ENCODE peak calls at places on chromosomes 4 and X, in four cellular contexts. B is left lung, Y is SK-N-SH, J is GM12878. F is an unnamed sample.

GRCh38 chr4:53365121-53365485 is 758 bp downstream of the SCFD2 start:
- DNase-seq in B (no peak), Y (peak; percentile 50), J (no peak), F (no peak)

GRCh38 chr4:4289930-4290850 is at the start of the genes LYAR and ZBTB49:
- DNase-seq in B (peak; percentile 94), Y (peak; percentile 97), J (peak; percentile 69), F (peak; percentile 94)

GRCh38 chrX:103831342-103831802 is 685 bp downstream of the RAB9B start:
- DNase-seq in B (no peak), Y (peak; percentile 16), J (no peak), F (peak; percentile 54)

GRCh38 chr4:8651661-8652180 is 59.2 kb downstream of the CPZ start:
- DNase-seq in B (no peak), Y (no peak), J (no peak), F (no peak)

GRCh38 chr4:70240192-70240591 is 2.2 kb upstream of the CSN3 start:
- DNase-seq in B (no peak), Y (no peak), J (no peak), F (no peak)

GRCh38 chr4:118289794-118290193 is 63.0 kb downstream of the PRSS12 start:
- DNase-seq in B (no peak), Y (no peak), J (no peak), F (no peak)

GRCh38 chrX:51459125-51459524 is 37.3 kb downstream of the NUDT11 start:
- DNase-seq in B (no peak), Y (no peak), J (no peak), F (no peak)

GRCh38 chrX:34300871-34301270 is 168.8 kb upstream of the FAM47A start:
- DNase-seq in B (no peak), Y (peak; percentile 13), J (no peak), F (no peak)

GRCh38 chr4:39062499-39062898 is 467 bp downstream of the KLHL5 start:
- DNase-seq in B (no peak), Y (peak; percentile 28), J (no peak), F (no peak)

GRCh38 chr4:76197971-76198410 is 15.6 kb downstream of the SCARB2 start:
- DNase-seq in B (peak; percentile 76), Y (peak; percentile 58), J (no peak), F (no peak)

GRCh38 chrX:49155243-49155899 is 7.2 kb upstream of the MAGIX start:
- DNase-seq in B (peak; percentile 66), Y (no peak), J (no peak), F (peak; percentile 29)

GRCh38 chr4:152988721-152989553 is 52.8 kb downstream of the FHDC1 start:
- DNase-seq in B (no peak), Y (no peak), J (no peak), F (no peak)

GRCh38 chrX:150303386-150304097 is 59.6 kb upstream of the MAMLD1 start:
- DNase-seq in B (no peak), Y (no peak), J (no peak), F (no peak)

GRCh38 chr4:143183513-143184216 is 1.1 kb upstream of the USP38 start:
- DNase-seq in B (no peak), Y (no peak), J (no peak), F (no peak)
- H3K4me3 ChIP-seq in B (peak overlapping the region; percentile 90), Y (peak overlapping the region; percentile 90), J (peak overlapping the region; percentile 87), F (peak overlapping the region; percentile 60)

DNA sequence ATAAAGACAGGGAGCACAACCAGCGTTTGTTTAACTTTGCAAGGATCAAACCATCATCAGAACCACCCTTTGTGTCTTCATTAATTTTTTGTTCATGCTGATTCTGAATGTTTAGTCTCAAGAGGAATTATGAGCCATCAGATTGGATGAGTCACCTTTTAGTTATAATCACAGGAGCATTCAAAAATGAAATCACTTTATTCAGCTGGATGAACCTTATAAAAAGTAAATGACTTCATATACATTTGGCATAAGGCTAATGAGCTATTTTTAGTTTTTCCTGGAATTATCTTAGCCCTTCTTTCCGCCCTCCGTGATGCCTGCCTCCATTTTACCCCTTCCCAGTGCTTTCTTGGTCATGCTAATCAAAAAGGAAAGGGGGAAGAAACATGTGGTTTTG is 103.6 kb downstream of the SORBS2 start:
- DNase-seq in B (no peak), Y (no peak), J (no peak), F (no peak)
- H3K27ac ChIP-seq in B (no peak overlapping the region), Y (peak overlapping the region; percentile 72), J (no peak overlapping the region), F (peak overlapping the region; percentile 65)

DNA sequence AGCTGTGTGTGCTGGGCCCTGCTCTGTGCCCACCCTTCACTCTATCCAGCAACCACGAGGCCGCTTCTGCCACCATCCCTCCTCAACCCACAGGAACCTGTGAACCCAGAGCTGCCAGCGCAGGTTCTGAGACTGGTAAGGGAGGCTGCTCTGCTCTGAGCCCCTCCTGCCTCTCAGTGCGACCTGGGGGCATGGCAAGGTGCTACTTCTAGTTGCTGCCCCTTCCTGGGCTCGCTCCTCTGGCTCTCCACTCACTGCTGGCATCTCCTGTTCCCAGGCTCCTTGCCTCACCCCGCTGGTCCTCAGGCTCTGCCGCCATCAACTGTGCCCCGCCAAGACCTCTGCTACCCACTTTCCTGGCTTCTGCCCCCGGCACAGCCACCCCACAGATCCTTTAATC is 39.3 kb downstream of the RNF212 start:
- DNase-seq in B (no peak), Y (no peak), J (no peak), F (no peak)
- H3K27me3 ChIP-seq in B (no peaks in the 10 kb centered on the region), Y (peaks cover 38% of the 10 kb centered on the region), J (no peaks in the 10 kb centered on the region), F (peaks cover 29% of the 10 kb centered on the region)

GRCh38 chrX:46333550-46333949 is 211.7 kb downstream of the ZNF674 start:
- DNase-seq in B (no peak), Y (no peak), J (no peak), F (no peak)
- H3K4me3 ChIP-seq in B (no peak overlapping the region), Y (no peak overlapping the region), J (no peak overlapping the region), F (no peak overlapping the region)

DNA sequence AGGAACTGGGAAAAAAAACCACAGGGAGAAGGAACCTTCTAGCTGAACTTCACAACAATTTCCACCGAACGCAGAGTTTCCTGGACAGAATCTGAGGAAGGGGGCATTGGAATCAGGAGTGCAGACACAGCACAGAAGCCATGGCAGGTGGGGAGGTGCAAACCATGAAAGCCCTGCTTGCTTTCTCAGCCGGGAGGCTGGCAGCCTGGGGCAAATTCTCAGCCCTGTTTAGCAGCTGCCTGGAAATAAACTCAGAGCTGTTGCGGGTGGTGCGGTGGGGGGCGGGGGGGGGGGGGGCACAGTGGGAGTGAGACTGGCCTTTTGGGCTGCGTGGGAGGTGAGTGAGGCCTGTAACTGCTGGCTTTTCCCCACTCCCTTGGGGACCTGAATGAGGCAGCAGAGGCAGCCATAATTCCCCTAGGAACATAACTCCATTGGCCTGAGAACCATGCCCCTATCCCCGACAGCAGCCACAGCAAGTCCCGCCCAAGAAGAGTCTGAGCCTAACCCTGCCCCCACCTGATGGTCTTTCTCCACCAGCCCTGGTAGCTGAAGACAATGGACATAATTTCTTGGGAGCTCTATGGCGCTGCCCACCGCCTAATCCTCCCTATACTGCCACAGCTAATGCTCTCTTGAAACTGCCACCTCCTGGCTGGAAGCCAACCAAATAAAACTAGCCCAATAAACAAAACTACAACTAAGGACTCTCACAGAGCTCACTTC is 176.3 kb downstream of the FAM13A start:
- DNase-seq in B (no peak), Y (no peak), J (no peak), F (no peak)
- H3K27ac ChIP-seq in B (no peak overlapping the region), Y (no peak overlapping the region), J (no peak overlapping the region), F (no peak overlapping the region)